ENCODE peak calls at places on chromosomes 2 and 18, in four cellular contexts. One of them, this sample, is unnamed.

GRCh38 chr2:207767461-207768167 is 2.1 kb downstream of the FZD5 start:
- DNase-seq in right lobe of liver: peak
- DNase-seq in H54: no peak
- DNase-seq in tibial nerve: no peak
- DNase-seq in this sample: peak

GRCh38 chr18:56709463-56709862 is 58.3 kb downstream of the WDR7 start:
- DNase-seq in right lobe of liver: no peak
- DNase-seq in H54: peak
- DNase-seq in tibial nerve: no peak
- DNase-seq in this sample: no peak

GRCh38 chr2:70258532-70258875 is 567 bp downstream of the PCYOX1 start:
- DNase-seq in right lobe of liver: peak
- DNase-seq in H54: no peak
- DNase-seq in tibial nerve: peak
- DNase-seq in this sample: peak

GRCh38 chr2:8805278-8806045 is 32.0 kb downstream of the KIDINS220 start:
- DNase-seq in right lobe of liver: no peak
- DNase-seq in H54: no peak
- DNase-seq in tibial nerve: no peak
- DNase-seq in this sample: no peak

GRCh38 chr2:75499534-75499933 is 61.2 kb downstream of the EVA1A start:
- DNase-seq in right lobe of liver: peak
- DNase-seq in H54: no peak
- DNase-seq in tibial nerve: no peak
- DNase-seq in this sample: no peak

GRCh38 chr2:107027797-107028196 is 141.8 kb upstream of the ST6GAL2 start:
- DNase-seq in right lobe of liver: no peak
- DNase-seq in H54: no peak
- DNase-seq in tibial nerve: no peak
- DNase-seq in this sample: no peak

GRCh38 chr2:80054339-80054675 is 250.2 kb downstream of the LRRTM1 start:
- DNase-seq in right lobe of liver: no peak
- DNase-seq in H54: no peak
- DNase-seq in tibial nerve: no peak
- DNase-seq in this sample: no peak

GRCh38 chr2:202311823-202312388 is 46.3 kb downstream of the NOP58 start:
- DNase-seq in right lobe of liver: no peak
- DNase-seq in H54: no peak
- DNase-seq in tibial nerve: no peak
- DNase-seq in this sample: no peak

GRCh38 chr2:240960963-240961876 is 37.2 kb upstream of the SNED1 start:
- DNase-seq in right lobe of liver: no peak
- DNase-seq in H54: no peak
- DNase-seq in tibial nerve: peak
- DNase-seq in this sample: peak

GRCh38 chr2:72112421-72112820 is 35.2 kb downstream of the CYP26B1 start:
- DNase-seq in right lobe of liver: no peak
- DNase-seq in H54: no peak
- DNase-seq in tibial nerve: no peak
- DNase-seq in this sample: no peak

GRCh38 chr18:21132398-21132918 is 20.8 kb upstream of the ROCK1 start:
- DNase-seq in right lobe of liver: no peak
- DNase-seq in H54: no peak
- DNase-seq in tibial nerve: no peak
- DNase-seq in this sample: no peak

GRCh38 chr2:85435220-85435958 is 16.9 kb downstream of the SH2D6 start:
- DNase-seq in right lobe of liver: no peak
- DNase-seq in H54: no peak
- DNase-seq in tibial nerve: no peak
- DNase-seq in this sample: no peak
- TF ChIP-seq POLR2A in right lobe of liver: no peak
- TF ChIP-seq POLR2A in H54: no peak
- TF ChIP-seq POLR2A in tibial nerve: no peak
- TF ChIP-seq POLR2A in this sample: no peak

DNA sequence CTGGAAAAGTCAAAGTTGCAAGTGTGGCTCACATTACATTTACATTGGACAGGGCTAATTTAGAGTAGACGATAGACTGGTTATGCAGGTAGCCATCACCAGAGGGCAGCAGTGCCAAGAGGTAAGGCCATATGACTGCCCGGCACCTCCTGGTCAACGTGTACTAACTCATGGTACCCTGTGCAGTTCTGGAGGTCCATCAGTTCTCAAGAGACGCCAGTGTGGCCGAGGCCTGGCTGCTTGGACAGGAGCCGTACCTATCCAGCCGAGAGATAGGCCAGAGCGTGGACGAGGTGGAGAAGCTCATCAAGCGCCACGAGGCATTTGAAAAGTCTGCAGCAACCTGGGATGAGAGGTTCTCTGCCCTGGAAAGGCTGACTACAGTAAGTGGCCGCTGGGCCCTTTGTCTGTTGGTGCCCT is 65.8 kb upstream of the EML6 start:
- DNase-seq in right lobe of liver: peak
- DNase-seq in H54: peak
- DNase-seq in tibial nerve: peak
- DNase-seq in this sample: peak
- TF ChIP-seq POLR2A in right lobe of liver: no peak
- TF ChIP-seq POLR2A in H54: no peak
- TF ChIP-seq POLR2A in tibial nerve: no peak
- TF ChIP-seq POLR2A in this sample: no peak

GRCh38 chr2:120177011-120177621 is 46.1 kb downstream of the TMEM185B start:
- DNase-seq in right lobe of liver: peak
- DNase-seq in H54: no peak
- DNase-seq in tibial nerve: no peak
- DNase-seq in this sample: no peak
- TF ChIP-seq POLR2A in right lobe of liver: peak
- TF ChIP-seq POLR2A in H54: no peak
- TF ChIP-seq POLR2A in tibial nerve: no peak
- TF ChIP-seq POLR2A in this sample: no peak

GRCh38 chr2:158999458-158999857 is 31.0 kb downstream of the TANC1 start:
- DNase-seq in right lobe of liver: no peak
- DNase-seq in H54: no peak
- DNase-seq in tibial nerve: no peak
- DNase-seq in this sample: no peak

GRCh38 chr2:158996378-158996993 is 28.0 kb downstream of the TANC1 start:
- DNase-seq in right lobe of liver: no peak
- DNase-seq in H54: no peak
- DNase-seq in tibial nerve: no peak
- DNase-seq in this sample: no peak

GRCh38 chr2:159000072-159000471 is 31.6 kb downstream of the TANC1 start:
- DNase-seq in right lobe of liver: no peak
- DNase-seq in H54: no peak
- DNase-seq in tibial nerve: no peak
- DNase-seq in this sample: no peak

GRCh38 chr2:158997037-158997785 is 28.8 kb downstream of the TANC1 start:
- DNase-seq in right lobe of liver: no peak
- DNase-seq in H54: no peak
- DNase-seq in tibial nerve: no peak
- DNase-seq in this sample: no peak

DNA sequence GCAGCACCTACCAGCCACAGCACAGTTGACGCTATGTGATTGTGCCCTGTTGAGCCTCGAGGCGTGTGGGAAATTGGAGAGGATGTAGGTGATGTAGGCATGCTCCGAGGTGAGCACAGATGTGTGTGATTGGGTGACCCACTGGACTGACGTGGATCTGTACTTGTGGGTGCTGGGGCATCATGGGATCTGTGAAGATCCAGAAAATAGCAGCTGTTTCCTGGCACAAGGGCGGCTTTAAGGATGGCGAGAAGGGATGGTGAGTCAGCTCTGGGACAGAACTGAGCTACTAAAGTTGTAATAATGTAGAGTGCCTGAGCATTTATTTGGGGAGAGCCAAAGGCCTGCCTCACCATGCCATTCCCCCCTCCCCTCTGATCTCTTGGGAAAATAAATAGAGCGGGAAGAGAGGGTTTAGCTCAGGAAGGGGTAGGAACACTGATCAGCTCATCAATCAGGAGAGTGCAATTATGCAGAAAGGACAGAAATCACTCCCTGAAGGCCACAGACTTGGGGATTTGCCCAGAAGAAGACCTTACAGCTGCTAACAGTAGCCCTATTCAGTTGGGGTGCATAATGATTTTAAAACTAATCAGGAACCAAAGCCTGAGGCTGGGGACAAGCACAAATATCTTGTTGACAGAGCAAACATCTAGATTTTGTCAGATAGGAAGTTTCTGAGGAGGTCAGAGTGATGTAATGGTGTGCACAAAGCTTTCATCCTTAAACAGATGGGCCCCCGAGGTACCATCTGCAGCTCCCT is 30.2 kb downstream of the TANC1 start:
- DNase-seq in right lobe of liver: no peak
- DNase-seq in H54: peak
- DNase-seq in tibial nerve: no peak
- DNase-seq in this sample: peak
- TF ChIP-seq POLR2A in right lobe of liver: no peak
- TF ChIP-seq POLR2A in H54: no peak
- TF ChIP-seq POLR2A in tibial nerve: no peak
- TF ChIP-seq POLR2A in this sample: no peak

DNA sequence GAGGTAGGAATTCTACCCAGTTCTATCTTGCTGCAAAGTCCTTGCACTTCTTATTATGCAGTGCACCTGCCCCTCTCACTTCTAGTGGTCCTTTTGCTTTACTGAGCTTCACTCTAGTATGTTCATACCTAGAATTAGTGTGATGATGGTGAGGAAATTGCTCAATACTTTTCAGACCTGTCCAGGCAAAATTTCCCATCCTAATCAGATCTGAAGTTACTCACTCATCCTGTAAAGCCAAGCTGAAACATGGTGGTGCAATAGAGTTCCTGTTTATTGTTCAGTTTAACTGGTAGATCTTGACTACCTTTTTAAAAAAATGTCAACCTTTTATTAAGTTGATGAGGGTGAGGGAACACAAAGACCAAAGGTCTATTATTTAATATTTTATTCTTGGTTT is 12.6 kb upstream of the FIGN start:
- DNase-seq in right lobe of liver: no peak
- DNase-seq in H54: no peak
- DNase-seq in tibial nerve: no peak
- DNase-seq in this sample: no peak
- TF ChIP-seq POLR2A in right lobe of liver: no peak
- TF ChIP-seq POLR2A in H54: no peak
- TF ChIP-seq POLR2A in tibial nerve: no peak
- TF ChIP-seq POLR2A in this sample: no peak

This sample was measured in adrenal gland.